ENCODE peak calls at places on chromosomes 5 and 9, in seven cellular contexts. L is K562, H is coronary artery, Q is PC-3, P is mucosa of descending colon, M is cardiac fibroblast, O is A549. K is an unnamed sample.

GRCh38 chr5:378976-379742 is 57.6 kb downstream of the AHRR start:
- DNase-seq in L (no peak), H (peak), Q (peak), P (peak), M (no peak), O (no peak), K (no peak)

GRCh38 chr9:14517154-14517906 is 175.9 kb downstream of the ZDHHC21 start:
- DNase-seq in L (peak), H (no peak), Q (no peak), P (no peak), M (no peak), O (no peak), K (no peak)

GRCh38 chr5:171755354-171755821 is 30.2 kb upstream of the SMIM23 start:
- DNase-seq in L (no peak), H (no peak), Q (no peak), P (no peak), M (no peak), O (no peak), K (peak)

GRCh38 chr5:178817506-178817905 is 42.2 kb upstream of the ZNF354B start:
- DNase-seq in L (no peak), H (peak), Q (no peak), P (no peak), M (no peak), O (no peak), K (no peak)

GRCh38 chr9:134492281-134492691 is 149.3 kb upstream of the COL5A1 start:
- DNase-seq in L (no peak), H (peak), Q (no peak), P (peak), M (peak), O (no peak), K (peak)

GRCh38 chr9:87643778-87644570 is 81.9 kb upstream of the CTSL start:
- DNase-seq in L (no peak), H (peak), Q (no peak), P (no peak), M (no peak), O (no peak), K (no peak)

GRCh38 chr5:15609076-15609725 is 109.2 kb downstream of the FBXL7 start:
- DNase-seq in L (no peak), H (no peak), Q (no peak), P (no peak), M (no peak), O (no peak), K (no peak)

GRCh38 chr9:133347515-133347984 is 381 bp downstream of the MED22 start:
- DNase-seq in L (peak), H (no peak), Q (peak), P (no peak), M (peak), O (no peak), K (no peak)

GRCh38 chr5:132206782-132207181 is 20.9 kb downstream of the P4HA2 start:
- DNase-seq in L (no peak), H (no peak), Q (no peak), P (no peak), M (no peak), O (no peak), K (no peak)

GRCh38 chr5:157106668-157107461 is 2.0 kb downstream of the HAVCR2 start:
- DNase-seq in L (no peak), H (no peak), Q (no peak), P (no peak), M (no peak), O (no peak), K (no peak)

GRCh38 chr9:14846871-14847311 is 63.3 kb downstream of the FREM1 start:
- DNase-seq in L (peak), H (no peak), Q (peak), P (no peak), M (peak), O (peak), K (peak)

GRCh38 chr5:139385061-139385889 is 2.2 kb upstream of the SLC23A1 start:
- DNase-seq in L (peak), H (no peak), Q (no peak), P (no peak), M (no peak), O (no peak), K (peak)

GRCh38 chr5:65142511-65143011 is 339.2 kb downstream of the ADAMTS6 start:
- DNase-seq in L (no peak), H (no peak), Q (peak), P (no peak), M (peak), O (no peak), K (peak)

GRCh38 chr5:151733727-151734408 is 24.6 kb downstream of the ATOX1 start:
- DNase-seq in L (no peak), H (no peak), Q (no peak), P (no peak), M (peak), O (no peak), K (peak)

GRCh38 chr5:132427285-132428146 is 58.0 kb downstream of the SLC22A5 start:
- DNase-seq in L (no peak), H (no peak), Q (peak), P (peak), M (no peak), O (no peak), K (no peak)

GRCh38 chr5:102241809-102242421 is 54.2 kb downstream of the SLCO4C1 start:
- DNase-seq in L (no peak), H (no peak), Q (no peak), P (no peak), M (no peak), O (no peak), K (no peak)

GRCh38 chr5:116492776-116493175 is 81.8 kb downstream of the SEMA6A start:
- DNase-seq in L (no peak), H (no peak), Q (no peak), P (no peak), M (peak), O (no peak), K (no peak)

GRCh38 chr5:2125163-2125900 is 242.6 kb upstream of the IRX4 start:
- DNase-seq in L (no peak), H (no peak), Q (no peak), P (no peak), M (no peak), O (no peak), K (no peak)

GRCh38 chr5:156947933-156948332 is 15.1 kb downstream of the TIMD4 start:
- DNase-seq in L (no peak), H (no peak), Q (no peak), P (no peak), M (no peak), O (no peak), K (no peak)

GRCh38 chr5:168818586-168818985 is 239.4 kb upstream of the PANK3 start:
- DNase-seq in L (no peak), H (no peak), Q (no peak), P (no peak), M (no peak), O (no peak), K (no peak)

GRCh38 chr9:6305954-6306563 is 22.1 kb upstream of the TPD52L3 start:
- DNase-seq in L (no peak), H (no peak), Q (peak), P (no peak), M (peak), O (peak), K (peak)

GRCh38 chr5:124370601-124371000 is 375.8 kb downstream of the ZNF608 start:
- DNase-seq in L (no peak), H (no peak), Q (no peak), P (no peak), M (no peak), O (no peak), K (no peak)

GRCh38 chr9:107219486-107219853 is 63.6 kb upstream of the RAD23B start:
- DNase-seq in L (no peak), H (no peak), Q (no peak), P (no peak), M (no peak), O (no peak), K (no peak)

GRCh38 chr9:22005083-22005699 is 3.9 kb downstream of the CDKN2B start:
- DNase-seq in L (no peak), H (no peak), Q (no peak), P (no peak), M (no peak), O (no peak), K (no peak)

GRCh38 chr5:143826909-143827514 is 15.1 kb downstream of the HMHB1 start:
- DNase-seq in L (no peak), H (no peak), Q (peak), P (no peak), M (no peak), O (peak), K (no peak)

GRCh38 chr5:135141303-135142268 is 107.6 kb upstream of the PITX1 start:
- DNase-seq in L (peak), H (no peak), Q (peak), P (no peak), M (no peak), O (peak), K (no peak)
- H3K4me3 ChIP-seq in L (no peak), H (no peak), Q (no peak), P (no peak), M (no peak), O (no peak), K (no peak)

DNA sequence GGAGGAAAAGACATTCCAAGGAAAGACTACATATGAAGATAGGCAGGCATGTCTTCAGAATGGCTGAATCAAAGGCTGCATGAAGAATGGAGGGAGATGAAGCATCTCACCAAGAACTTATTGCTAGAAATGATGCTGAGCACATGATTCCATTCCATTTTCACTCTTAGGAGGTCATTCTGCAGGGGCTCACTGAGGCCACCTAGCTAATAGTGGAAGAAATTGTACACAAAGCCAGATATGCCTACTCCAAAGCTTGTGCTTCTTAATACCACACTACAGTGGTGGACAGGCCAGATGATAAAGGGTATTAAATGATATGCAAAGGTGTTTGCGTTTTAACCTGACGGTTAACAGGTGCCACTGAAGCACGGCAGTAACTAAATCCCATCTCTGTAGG is 14.7 kb downstream of the NDUFA8 start:
- DNase-seq in L (no peak), H (no peak), Q (peak), P (no peak), M (no peak), O (no peak), K (no peak)
- TF ChIP-seq CTCF in L (peak), H (no peak), Q (peak), P (no peak), M (peak), O (peak), K (peak)

GRCh38 chr9:11275158-11275695 is 662.4 kb upstream of the PTPRD start:
- DNase-seq in L (no peak), H (no peak), Q (no peak), P (no peak), M (no peak), O (no peak), K (no peak)
- H3K4me3 ChIP-seq in L (no peak), H (no peak), Q (no peak), P (no peak), M (no peak), O (no peak), K (no peak)

DNA sequence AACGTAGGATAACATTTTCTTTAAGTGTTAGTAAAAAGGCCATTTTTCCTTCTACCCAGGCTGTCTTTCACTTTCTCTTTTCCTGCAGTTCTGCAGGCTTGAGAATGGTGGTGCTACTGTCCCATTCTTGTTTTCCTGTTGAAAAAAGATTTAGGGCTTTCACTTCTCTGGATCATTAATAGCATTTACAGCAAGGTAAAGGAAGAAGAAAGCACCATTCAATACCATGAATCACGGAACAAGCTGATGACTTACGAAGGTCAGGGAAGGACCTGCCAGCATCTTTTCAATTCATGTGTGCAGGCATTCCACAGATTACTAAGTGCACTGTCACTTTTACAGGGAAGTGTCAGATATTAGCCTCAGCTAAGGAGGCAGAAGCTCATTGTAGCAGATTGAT is 292.8 kb downstream of the YTHDC2 start:
- DNase-seq in L (no peak), H (no peak), Q (peak), P (no peak), M (peak), O (no peak), K (peak)
- TF ChIP-seq CTCF in L (no peak), H (peak), Q (peak), P (no peak), M (peak), O (no peak), K (peak)

GRCh38 chr9:129823163-129823933 is 588 bp downstream of the TOR1A start:
- DNase-seq in L (peak), H (no peak), Q (peak), P (no peak), M (peak), O (peak), K (peak)
- H3K4me3 ChIP-seq in L (peak), H (peak), Q (peak), P (peak), M (peak), O (peak), K (peak)

GRCh38 chr9:70392189-70392588 is 22.3 kb downstream of the KLF9 start:
- DNase-seq in L (no peak), H (no peak), Q (peak), P (no peak), M (no peak), O (no peak), K (no peak)
- TF ChIP-seq CTCF in L (peak), H (no peak), Q (peak), P (no peak), M (peak), O (peak), K (peak)